ENCODE peak calls at places on chromosomes 2 and 18, in four cellular contexts. P, H, V and A are unnamed samples.
A peak's percentile ranks its signal among the peaks of the same experiment; 100 is the strongest.

GRCh38 chr18:70781860-70782453 is 493.1 kb downstream of the SOCS6 start:
- DNase-seq in P (peak; percentile 29), H (no peak), V (peak; percentile 25), A (peak; percentile 80)

GRCh38 chr2:46502291-46502690 is 22.9 kb downstream of the TMEM247 start:
- DNase-seq in P (no peak), H (no peak), V (no peak), A (no peak)

GRCh38 chr18:77100751-77101355 is 31.7 kb downstream of the MBP start:
- DNase-seq in P (no peak), H (no peak), V (no peak), A (no peak)

GRCh38 chr2:182186132-182186735 is 200.6 kb downstream of the PPP1R1C start:
- DNase-seq in P (no peak), H (no peak), V (no peak), A (no peak)

GRCh38 chr18:2692508-2692907 is 37.0 kb downstream of the SMCHD1 start:
- DNase-seq in P (no peak), H (no peak), V (no peak), A (no peak)

GRCh38 chr2:207506426-207506825 is 23.3 kb upstream of the CREB1 start:
- DNase-seq in P (no peak), H (no peak), V (no peak), A (no peak)

GRCh38 chr2:219086215-219086614 is 25.5 kb upstream of the IHH start:
- DNase-seq in P (no peak), H (no peak), V (no peak), A (no peak)

GRCh38 chr18:43236921-43237320 is 40.4 kb downstream of the SYT4 start:
- DNase-seq in P (no peak), H (no peak), V (no peak), A (no peak)

GRCh38 chr2:239544141-239544800 is 143.5 kb upstream of the HDAC4 start:
- DNase-seq in P (no peak), H (no peak), V (peak; percentile 20), A (no peak)

GRCh38 chr2:109162999-109163398 is 34.0 kb downstream of the SH3RF3 start:
- DNase-seq in P (no peak), H (peak; percentile 74), V (no peak), A (no peak)

GRCh38 chr2:143140864-143141637 is 11.8 kb downstream of the ARHGAP15 start:
- DNase-seq in P (no peak), H (no peak), V (no peak), A (no peak)

GRCh38 chr2:231330311-231330710 is 65.2 kb upstream of the B3GNT7 start:
- DNase-seq in P (no peak), H (no peak), V (no peak), A (no peak)

DNA sequence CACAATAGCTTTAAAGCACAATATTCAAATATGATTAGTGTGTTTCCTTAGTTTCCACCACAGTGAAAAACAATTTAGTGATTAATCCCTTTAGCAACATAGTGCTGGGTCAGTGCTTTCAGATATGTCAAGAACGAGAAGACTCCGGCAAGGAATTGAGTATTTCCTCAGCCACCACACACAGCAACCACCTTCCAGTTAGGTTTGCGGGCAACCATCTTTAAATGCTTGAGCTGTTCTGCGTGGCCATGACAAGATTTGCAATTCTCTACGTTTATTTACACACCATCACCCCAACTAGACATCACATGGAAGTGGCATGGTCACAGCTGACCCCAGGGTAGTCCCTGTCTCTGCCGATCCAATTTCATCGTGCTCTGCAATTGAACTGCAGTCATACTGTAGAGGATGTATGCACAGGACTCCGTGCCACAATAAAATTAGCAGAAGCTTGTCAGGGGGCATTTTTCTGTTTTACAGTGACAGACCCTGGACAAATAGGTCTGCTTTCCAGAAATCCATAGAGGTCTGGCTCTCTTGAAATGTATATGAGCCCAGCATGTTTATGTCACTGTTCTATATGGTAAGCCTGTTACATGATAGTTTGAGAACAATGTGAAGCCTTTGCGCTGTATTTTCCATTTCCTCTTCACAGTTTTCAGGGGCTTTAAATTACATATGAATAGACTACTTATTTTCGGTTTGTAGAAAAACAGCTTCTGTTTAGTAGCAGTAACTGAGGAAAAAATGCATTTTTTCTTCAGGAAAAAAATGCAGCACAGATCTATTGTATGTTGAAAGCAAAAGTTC is 605.2 kb downstream of the NR4A2 start:
- DNase-seq in P (no peak), H (no peak), V (no peak), A (no peak)
- H3K4me1 ChIP-seq in P (no peaks in the 10 kb centered on the region), H (no peaks in the 10 kb centered on the region), V (no peaks in the 10 kb centered on the region), A (no peaks in the 10 kb centered on the region)

GRCh38 chr2:58428286-58428552 is 187.1 kb upstream of the FANCL start:
- DNase-seq in P (no peak), H (no peak), V (no peak), A (peak; percentile 41)

GRCh38 chr2:58425368-58425767 is 184.2 kb upstream of the FANCL start:
- DNase-seq in P (no peak), H (no peak), V (no peak), A (no peak)

GRCh38 chr2:58429285-58429874 is 188.3 kb upstream of the FANCL start:
- DNase-seq in P (no peak), H (no peak), V (no peak), A (no peak)

GRCh38 chr2:58427572-58428285 is 186.6 kb upstream of the FANCL start:
- DNase-seq in P (no peak), H (peak; percentile 53), V (no peak), A (peak; percentile 55)

GRCh38 chr2:58428553-58429284 is 187.6 kb upstream of the FANCL start:
- DNase-seq in P (no peak), H (no peak), V (no peak), A (peak; percentile 17)
- H3K27ac ChIP-seq in P (no peak overlapping the region), H (no peak overlapping the region), V (no peak overlapping the region), A (no peak overlapping the region)

GRCh38 chr2:101127319-101128056 is 23.7 kb downstream of the TBC1D8 start:
- DNase-seq in P (no peak), H (no peak), V (no peak), A (no peak)

GRCh38 chr2:101124684-101125366 is 26.4 kb downstream of the TBC1D8 start:
- DNase-seq in P (no peak), H (peak; percentile 85), V (peak; percentile 71), A (no peak)

GRCh38 chr2:101124061-101124460 is 27.1 kb downstream of the TBC1D8 start:
- DNase-seq in P (no peak), H (no peak), V (no peak), A (no peak)

GRCh38 chr2:101125799-101126198 is 25.4 kb downstream of the TBC1D8 start:
- DNase-seq in P (no peak), H (no peak), V (no peak), A (no peak)

DNA sequence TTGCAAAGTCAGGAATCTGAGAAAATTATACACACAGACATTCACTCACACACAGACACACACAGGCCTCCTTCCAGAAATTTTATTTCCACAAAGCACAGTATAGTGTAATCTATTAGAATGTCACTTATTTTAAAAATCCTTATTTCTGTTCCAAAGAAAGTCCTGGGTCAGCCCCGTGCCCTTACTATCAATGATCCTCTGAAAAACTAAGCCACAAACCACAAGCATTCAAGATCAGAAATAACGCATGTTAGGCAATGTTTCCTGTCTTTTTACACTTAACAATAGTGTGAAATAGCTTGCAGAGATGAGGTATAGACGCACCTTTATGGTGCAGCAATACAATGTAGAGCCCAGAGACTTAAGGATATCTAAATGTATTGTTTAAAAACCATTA is 25.8 kb downstream of the TBC1D8 start:
- DNase-seq in P (no peak), H (no peak), V (no peak), A (no peak)
- H3K4me1 ChIP-seq in P (peaks cover 74% of the 10 kb centered on the region), H (peaks cover 32% of the 10 kb centered on the region), V (peaks cover 21% of the 10 kb centered on the region), A (peaks cover 15% of the 10 kb centered on the region)

DNA sequence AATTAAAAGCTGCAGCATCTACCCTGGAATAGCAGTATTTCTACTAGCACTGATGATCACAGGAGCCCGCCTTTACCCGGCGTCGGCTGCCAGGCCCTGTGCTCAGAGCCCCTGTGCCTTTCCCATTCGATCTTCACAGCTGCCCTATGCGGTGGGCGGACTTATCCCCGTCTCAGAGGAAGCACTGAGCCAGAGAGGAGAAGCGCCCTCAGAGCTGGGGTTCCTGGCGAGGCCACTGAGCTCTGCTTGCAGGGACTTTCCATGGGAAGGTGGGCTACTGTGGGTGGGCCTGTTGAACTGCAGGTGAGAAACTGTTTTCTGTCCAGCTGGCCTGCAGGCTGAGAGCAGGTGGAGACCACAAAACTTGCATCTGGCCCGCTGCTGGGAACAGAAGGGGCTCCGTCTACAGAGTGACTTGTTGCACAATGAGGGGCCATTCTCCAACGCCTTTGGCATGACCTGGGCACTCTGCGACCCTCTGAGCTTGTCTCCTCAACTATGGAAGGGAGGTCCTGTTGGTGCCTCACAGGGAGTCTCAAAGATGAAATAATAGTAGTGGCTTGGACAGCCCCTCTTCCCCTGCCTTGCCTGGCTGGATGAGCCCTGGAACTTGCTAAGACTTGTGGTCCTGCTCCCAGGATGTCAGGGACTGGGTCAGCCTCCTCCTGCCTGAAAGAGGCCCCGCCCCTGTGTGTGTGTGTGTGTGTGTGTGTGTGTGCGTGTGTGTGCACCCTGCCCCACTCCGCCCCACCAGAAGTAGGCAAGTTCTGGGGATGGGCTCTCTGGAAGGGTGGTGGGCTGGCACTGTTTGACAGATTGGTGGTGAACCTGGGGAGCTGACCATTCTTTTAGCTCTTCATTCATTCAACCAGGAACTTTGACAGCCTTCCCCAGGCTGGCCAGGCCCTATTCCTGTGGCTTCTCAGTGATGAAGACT is 32.7 kb downstream of the GLI2 start:
- DNase-seq in P (no peak), H (peak; percentile 45), V (no peak), A (no peak)
- H3K27ac ChIP-seq in P (no peak overlapping the region), H (no peak overlapping the region), V (no peak overlapping the region), A (peak overlapping the region; percentile 39)

GRCh38 chr18:31398191-31398590 is 21.6 kb downstream of the DSG4 start:
- DNase-seq in P (no peak), H (no peak), V (no peak), A (no peak)
- H3K4me1 ChIP-seq in P (peaks cover 17% of the 10 kb centered on the region), H (peaks cover 3% of the 10 kb centered on the region), V (peaks cover 19% of the 10 kb centered on the region), A (no peaks in the 10 kb centered on the region)

GRCh38 chr2:60880988-60881932 is at the start of gene REL:
- DNase-seq in P (peak; percentile 92), H (peak; percentile 97), V (peak; percentile 95), A (peak; percentile 93)

GRCh38 chr2:60884795-60885194 is 3.4 kb downstream of the REL start:
- DNase-seq in P (no peak), H (no peak), V (no peak), A (no peak)

GRCh38 chr2:60883896-60884295 is 2.5 kb downstream of the REL start:
- DNase-seq in P (no peak), H (no peak), V (no peak), A (no peak)

GRCh38 chr2:60882971-60883753 is 1.8 kb downstream of the REL start:
- DNase-seq in P (no peak), H (peak; percentile 15), V (peak; percentile 24), A (peak; percentile 40)

GRCh38 chr2:60880633-60880987 is 764 bp upstream of the REL start:
- DNase-seq in P (no peak), H (no peak), V (no peak), A (no peak)
- H3K27ac ChIP-seq in P (peak overlapping the region; percentile 98), H (peak overlapping the region; percentile 95), V (peak overlapping the region; percentile 98), A (peak overlapping the region; percentile 99)

DNA sequence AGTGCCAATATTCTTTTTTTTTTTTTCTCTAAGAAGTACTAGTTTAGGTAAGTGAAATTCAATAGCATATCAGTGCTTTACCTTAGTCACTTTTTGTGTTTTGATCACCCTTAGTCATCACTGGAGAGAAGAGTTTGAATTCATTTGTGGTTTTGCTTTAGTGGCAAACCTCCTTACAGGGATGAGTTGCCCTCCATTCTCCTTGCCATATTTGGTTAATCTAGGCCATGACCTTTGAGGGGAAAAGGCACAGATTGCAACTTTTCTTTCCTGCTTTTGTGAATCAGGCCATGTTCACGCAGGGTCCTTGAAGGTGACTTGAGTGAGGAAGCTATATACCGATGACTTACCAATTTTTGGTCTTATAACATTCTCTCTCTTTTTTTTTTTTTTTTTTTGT is 34.4 kb downstream of the PLEKHA3 start:
- DNase-seq in P (no peak), H (no peak), V (no peak), A (no peak)
- H3K4me1 ChIP-seq in P (no peaks in the 10 kb centered on the region), H (no peaks in the 10 kb centered on the region), V (no peaks in the 10 kb centered on the region), A (no peaks in the 10 kb centered on the region)